ENCODE peak calls at places on chromosome 14, in eight cellular contexts. L, K, Q, P, N, X, E and J are unnamed samples.
A peak's percentile ranks its signal among the peaks of the same experiment; 100 is the strongest.

GRCh38 chr14:36302823-36303222 is 17.6 kb downstream of the MBIP start:
- DNase-seq in X (no peak), K (no peak), P (no peak), Q (no peak), L (no peak), E (no peak), N (no peak), J (no peak)

GRCh38 chr14:101460521-101460920 is 100.8 kb upstream of the DIO3 start:
- DNase-seq in P (no peak), K (no peak), X (no peak), L (no peak), Q (no peak), N (no peak), E (no peak), J (no peak)

GRCh38 chr14:93960108-93960475 is 16.3 kb downstream of the ASB2 start:
- DNase-seq in E (peak; percentile 30), P (peak; percentile 50), L (no peak), X (no peak), K (no peak), Q (no peak), N (peak; percentile 46), J (no peak)

GRCh38 chr14:41830679-41831078 is 224.0 kb downstream of the LRFN5 start:
- DNase-seq in Q (no peak), X (peak; percentile 30), L (no peak), E (peak; percentile 68), P (no peak), N (peak; percentile 22), K (no peak), J (no peak)

GRCh38 chr14:34826661-34827060 is 48.5 kb downstream of the BAZ1A start:
- DNase-seq in K (no peak), L (no peak), Q (no peak), X (no peak), P (no peak), E (peak; percentile 84), N (no peak), J (peak; percentile 10)

GRCh38 chr14:50906326-50906725 is 34.5 kb downstream of the ABHD12B start:
- DNase-seq in E (no peak), P (no peak), X (no peak), L (no peak), K (no peak), Q (no peak), N (no peak), J (no peak)

GRCh38 chr14:95998656-95999055 is 40.5 kb upstream of the C14orf132 start:
- DNase-seq in N (no peak), E (peak; percentile 73), K (peak; percentile 16), X (no peak), Q (no peak), L (no peak), P (peak; percentile 10), J (peak; percentile 33)

GRCh38 chr14:71387753-71388152 is 480.5 kb downstream of the PCNX1 start:
- DNase-seq in L (no peak), X (no peak), N (no peak), Q (no peak), K (no peak), P (no peak), E (no peak), J (no peak)

GRCh38 chr14:97031530-97031929 is 234.3 kb downstream of the VRK1 start:
- DNase-seq in Q (no peak), K (no peak), E (no peak), L (no peak), N (no peak), P (no peak), X (no peak), J (no peak)

GRCh38 chr14:72610096-72610830 is 283.6 kb downstream of the DPF3 start:
- DNase-seq in X (no peak), K (no peak), E (no peak), P (no peak), L (no peak), N (no peak), Q (no peak), J (no peak)

GRCh38 chr14:32428149-32428548 is 99.1 kb downstream of the AKAP6 start:
- DNase-seq in X (no peak), K (no peak), N (no peak), P (no peak), L (no peak), Q (peak; percentile 48), E (no peak), J (no peak)

GRCh38 chr14:96299441-96299840 is 43.4 kb downstream of the BDKRB1 start:
- DNase-seq in P (no peak), Q (no peak), E (no peak), L (no peak), X (no peak), N (no peak), K (no peak), J (no peak)

GRCh38 chr14:73491256-73491976 is 683 bp downstream of the RIOX1 start:
- DNase-seq in N (peak; percentile 73), P (peak; percentile 59), Q (peak; percentile 80), K (no peak), E (peak; percentile 86), L (peak; percentile 18), X (peak; percentile 68), J (peak; percentile 74)

GRCh38 chr14:93016275-93016845 is 93.4 kb downstream of the CHGA start:
- DNase-seq in P (no peak), N (no peak), X (no peak), K (no peak), L (no peak), E (no peak), Q (no peak), J (no peak)

GRCh38 chr14:32073537-32074189 is 3.4 kb upstream of the ARHGAP5 start:
- DNase-seq in P (peak; percentile 79), N (peak; percentile 81), Q (peak; percentile 74), K (peak; percentile 82), X (peak; percentile 88), L (peak; percentile 59), E (peak; percentile 79), J (peak; percentile 93)

GRCh38 chr14:90844321-90844720 is 28.1 kb upstream of the TTC7B start:
- DNase-seq in P (no peak), Q (no peak), K (no peak), E (no peak), X (no peak), N (peak; percentile 3), L (no peak), J (no peak)

GRCh38 chr14:100383727-100384158 is 60.6 kb downstream of the SLC25A47 start:
- DNase-seq in K (no peak), P (peak; percentile 65), N (peak; percentile 84), E (peak; percentile 78), X (peak; percentile 88), Q (peak; percentile 85), L (peak; percentile 10), J (peak; percentile 76)

GRCh38 chr14:91029451-91030217 is 30.8 kb downstream of the RPS6KA5 start:
- DNase-seq in K (no peak), Q (no peak), X (no peak), N (no peak), E (no peak), L (no peak), P (no peak), J (no peak)

GRCh38 chr14:72000907-72001306 is 68.7 kb downstream of the RGS6 start:
- DNase-seq in X (no peak), Q (no peak), N (no peak), K (no peak), P (no peak), E (no peak), L (no peak), J (no peak)

GRCh38 chr14:52325126-52325525 is 11.0 kb downstream of the PTGER2 start:
- DNase-seq in N (no peak), P (peak; percentile 72), L (no peak), E (peak; percentile 74), K (no peak), X (no peak), Q (no peak), J (peak; percentile 21)
- H3K4me2 ChIP-seq in N (no peak overlapping the region), P (peak overlapping the region; percentile 38), L (no peak overlapping the region), E (no peak overlapping the region), K (no peak overlapping the region), X (no peak overlapping the region), Q (no peak overlapping the region), J (no peak overlapping the region)

GRCh38 chr14:88039197-88039596 is 34.3 kb downstream of the GPR65 start:
- DNase-seq in N (no peak), X (no peak), E (no peak), P (no peak), K (no peak), Q (no peak), L (no peak), J (no peak)

GRCh38 chr14:88037270-88037669 is 32.3 kb downstream of the GPR65 start:
- DNase-seq in N (no peak), K (no peak), P (no peak), Q (peak; percentile 28), L (no peak), E (no peak), X (peak; percentile 16), J (no peak)

GRCh38 chr14:88036422-88036821 is 31.5 kb downstream of the GPR65 start:
- DNase-seq in K (no peak), X (no peak), N (no peak), Q (peak; percentile 7), E (no peak), P (no peak), L (no peak), J (no peak)

GRCh38 chr14:88043523-88043922 is 38.6 kb downstream of the GPR65 start:
- DNase-seq in L (no peak), K (no peak), Q (no peak), E (no peak), N (no peak), P (no peak), X (no peak), J (peak; percentile 31)

DNA sequence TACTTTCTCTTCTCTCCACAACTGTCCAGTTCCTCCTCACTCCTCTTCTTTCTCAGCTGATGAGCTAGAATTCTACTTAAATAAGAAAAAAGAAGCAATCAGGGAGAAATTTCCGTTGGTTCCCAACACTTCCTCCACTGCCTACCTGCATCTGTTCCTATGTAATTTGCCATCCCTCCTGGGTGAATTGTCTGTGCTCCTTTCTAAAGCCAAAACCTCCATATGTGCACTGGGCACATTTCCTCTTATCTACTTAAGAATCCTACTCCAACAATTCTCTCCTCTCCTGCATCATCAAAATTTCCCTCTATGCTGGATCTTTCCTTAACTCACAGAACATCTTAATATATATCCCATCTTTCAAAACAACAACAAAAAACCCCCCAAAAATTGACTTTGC is 35.2 kb downstream of the GPR65 start:
- DNase-seq in K (no peak), P (no peak), N (no peak), E (no peak), L (no peak), X (no peak), Q (no peak), J (no peak)
- TF ChIP-seq EZH2phosphoT487 in K (no peak), P (no peak), N (no peak), E (no peak), L (no peak), X (no peak), Q (no peak), J (no peak)

DNA sequence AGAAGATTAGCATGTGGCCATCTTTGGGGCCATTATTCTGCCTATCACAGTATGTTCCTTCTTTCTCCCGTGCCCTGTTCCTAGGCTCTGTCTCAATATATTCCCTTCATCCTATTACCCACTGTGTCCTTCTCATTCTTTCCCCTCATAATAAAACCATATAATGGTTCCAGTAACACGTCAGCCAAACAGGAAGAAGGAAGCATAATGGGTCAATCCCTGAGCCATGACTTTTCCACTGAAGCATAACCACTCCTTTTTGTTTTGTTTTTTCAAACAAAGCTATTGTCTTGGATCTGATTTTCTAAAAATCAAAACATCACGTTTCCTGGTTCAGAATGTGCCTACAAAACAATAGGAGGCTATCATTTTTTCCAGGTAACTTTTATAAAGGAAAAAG is 21.3 kb upstream of the RHOJ start:
- DNase-seq in E (no peak), N (no peak), P (no peak), Q (no peak), L (no peak), X (no peak), K (no peak), J (no peak)
- H3K4me2 ChIP-seq in E (no peak overlapping the region), N (no peak overlapping the region), P (no peak overlapping the region), Q (no peak overlapping the region), L (no peak overlapping the region), X (no peak overlapping the region), K (no peak overlapping the region), J (no peak overlapping the region)

GRCh38 chr14:31069343-31069742 is 43.2 kb upstream of the STRN3 start:
- DNase-seq in P (no peak), X (no peak), K (no peak), Q (no peak), E (no peak), L (no peak), N (no peak), J (no peak)
- TF ChIP-seq EZH2phosphoT487 in P (no peak), X (no peak), K (no peak), Q (no peak), E (no peak), L (no peak), N (no peak), J (no peak)